ENCODE peak calls at places on chromosomes 1 and 21, in nine cellular contexts. P, G, L, D, B, X, C, Z and U are unnamed samples.

GRCh38 chr21:17463441-17463840 is 49.4 kb upstream of the CXADR start:
- DNase-seq in Z (no peak), X (no peak), C (no peak), L (no peak), B (no peak), P (no peak), G (no peak), D (peak; percentile 97), U (peak; percentile 13)

GRCh38 chr1:7050751-7051665 is 265.8 kb downstream of the CAMTA1 start:
- DNase-seq in P (no peak), Z (no peak), C (no peak), G (no peak), L (no peak), D (no peak), X (no peak), B (no peak), U (no peak)

GRCh38 chr1:21099034-21099868 is 77.4 kb downstream of the EIF4G3 start:
- DNase-seq in Z (no peak), B (no peak), C (no peak), P (no peak), X (no peak), D (peak; percentile 82), G (no peak), L (no peak), U (no peak)

GRCh38 chr1:80509965-80510522 is 1290.7 kb upstream of the ADGRL2 start:
- DNase-seq in D (no peak), X (no peak), P (no peak), B (no peak), C (no peak), L (no peak), Z (no peak), G (no peak), U (no peak)

GRCh38 chr1:66244429-66244828 is 289.5 kb upstream of the SGIP1 start:
- DNase-seq in Z (no peak), X (no peak), C (no peak), L (no peak), G (no peak), B (no peak), D (no peak), P (no peak), U (no peak)

GRCh38 chr1:29328897-29329775 is 92.8 kb downstream of the PTPRU start:
- DNase-seq in D (no peak), C (no peak), G (peak; percentile 35), Z (no peak), B (no peak), P (no peak), L (no peak), X (no peak), U (no peak)

GRCh38 chr1:171139890-171140289 is 45.2 kb upstream of the FMO2 start:
- DNase-seq in X (no peak), G (no peak), L (no peak), D (no peak), Z (no peak), C (no peak), P (no peak), B (no peak), U (no peak)

GRCh38 chr1:87810166-87810565 is 481.5 kb downstream of the LMO4 start:
- DNase-seq in G (no peak), D (peak; percentile 28), B (no peak), X (no peak), C (no peak), Z (no peak), L (no peak), P (no peak), U (no peak)

GRCh38 chr1:220529530-220529920 is 1.6 kb downstream of the MARK1 start:
- DNase-seq in D (no peak), Z (no peak), X (no peak), L (no peak), G (no peak), P (no peak), C (no peak), B (no peak), U (no peak)

GRCh38 chr21:26148834-26149354 is 21.7 kb downstream of the APP start:
- DNase-seq in G (no peak), C (no peak), X (no peak), Z (no peak), B (no peak), L (no peak), D (peak; percentile 69), P (no peak), U (no peak)

GRCh38 chr1:195768377-195768776 is 839.9 kb downstream of the KCNT2 start:
- DNase-seq in C (no peak), L (no peak), G (no peak), P (no peak), B (no peak), X (no peak), D (no peak), Z (no peak), U (no peak)

GRCh38 chr1:94522304-94522703 is 19.3 kb downstream of the F3 start:
- DNase-seq in X (peak; percentile 18), C (no peak), L (no peak), G (no peak), Z (no peak), D (peak; percentile 72), B (no peak), P (peak; percentile 35), U (peak; percentile 58)

GRCh38 chr1:17601643-17602382 is 62.3 kb downstream of the ARHGEF10L start:
- DNase-seq in L (no peak), B (no peak), Z (no peak), X (no peak), G (no peak), C (no peak), D (no peak), P (no peak), U (no peak)

GRCh38 chr1:90579212-90579802 is 137.8 kb downstream of the BARHL2 start:
- DNase-seq in B (no peak), Z (no peak), P (no peak), L (no peak), X (no peak), D (peak; percentile 40), G (no peak), C (no peak), U (no peak)

GRCh38 chr21:42366292-42367010 is at the start of gene TFF1:
- DNase-seq in G (no peak), P (no peak), L (no peak), B (peak; percentile 79), D (peak; percentile 10), C (no peak), X (no peak), Z (no peak), U (peak; percentile 64)
- H3K4me3 ChIP-seq in G (no peak within 1 kb of the TSS), P (no peak within 1 kb of the TSS), L (no peak within 1 kb of the TSS), B (peak within 1 kb of the TSS; percentile 31), D (no peak within 1 kb of the TSS), C (no peak within 1 kb of the TSS), X (no peak within 1 kb of the TSS), Z (no peak within 1 kb of the TSS), U (no peak within 1 kb of the TSS)

GRCh38 chr1:45573231-45573804 is 10.5 kb upstream of the NASP start:
- DNase-seq in P (no peak), C (peak; percentile 3), D (no peak), Z (no peak), B (no peak), X (no peak), L (no peak), G (no peak), U (no peak)

GRCh38 chr1:45568421-45568820 is 15.4 kb upstream of the NASP start:
- DNase-seq in G (no peak), X (no peak), B (no peak), D (no peak), C (no peak), L (no peak), Z (no peak), P (no peak), U (no peak)

GRCh38 chr1:45569571-45569961 is 14.3 kb upstream of the NASP start:
- DNase-seq in D (no peak), L (no peak), Z (no peak), P (no peak), X (no peak), G (no peak), C (no peak), B (no peak), U (no peak)

GRCh38 chr1:45567911-45568310 is 15.9 kb upstream of the NASP start:
- DNase-seq in C (no peak), B (no peak), G (no peak), Z (no peak), L (no peak), X (no peak), D (no peak), P (no peak), U (no peak)

GRCh38 chr1:45569962-45570581 is 13.8 kb upstream of the NASP start:
- DNase-seq in Z (peak; percentile 78), P (peak; percentile 72), D (peak; percentile 78), C (peak; percentile 70), X (peak; percentile 79), B (peak; percentile 79), L (peak; percentile 61), G (peak; percentile 82), U (no peak)
- H3K36me3 ChIP-seq in Z (peaks cover 5% of the 10 kb centered on the region), P (no peaks in the 10 kb centered on the region), D (peaks cover 31% of the 10 kb centered on the region), C (peaks cover 52% of the 10 kb centered on the region), X (no peaks in the 10 kb centered on the region), B (peaks cover 48% of the 10 kb centered on the region), L (peaks cover 51% of the 10 kb centered on the region), G (peaks cover 59% of the 10 kb centered on the region), U (peaks cover 4% of the 10 kb centered on the region)

DNA sequence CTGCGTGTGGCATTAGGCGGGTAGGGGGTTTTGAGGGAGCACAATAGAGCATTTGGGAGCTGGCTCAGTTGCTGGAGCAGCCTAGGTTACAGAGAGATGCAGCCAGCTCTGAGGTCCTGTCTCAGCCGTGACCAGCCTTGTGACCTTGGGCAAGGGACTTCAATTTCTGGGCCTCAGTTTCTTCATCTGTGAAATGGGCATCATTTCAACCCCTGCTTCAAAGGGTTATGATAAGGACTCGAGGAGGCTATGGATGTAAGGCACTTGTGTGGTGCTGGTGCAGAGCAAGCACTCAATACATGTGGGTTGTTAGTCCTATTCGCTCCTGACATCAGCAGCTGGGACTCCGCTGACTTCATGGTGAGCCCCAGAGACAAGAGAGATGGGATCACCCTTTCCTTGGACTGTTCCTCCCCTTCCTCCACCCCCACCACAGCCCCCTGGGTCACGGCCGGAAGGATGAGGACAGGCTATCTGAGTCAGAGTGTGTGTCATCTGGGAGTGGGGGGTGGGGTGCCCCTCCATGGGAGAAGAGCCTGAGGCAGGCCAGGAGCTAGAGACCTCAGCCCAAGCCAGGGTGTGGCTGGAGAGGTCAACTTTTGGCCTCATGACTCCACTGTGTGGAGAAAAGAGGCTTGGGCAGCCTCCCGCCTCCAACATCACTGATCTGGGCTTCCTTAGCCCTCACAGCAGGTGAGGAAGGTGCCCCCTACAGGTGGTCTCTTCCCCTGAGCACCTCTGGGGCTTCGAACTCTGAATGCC is 71.4 kb upstream of the ZBTB40 start:
- DNase-seq in P (no peak), D (no peak), C (no peak), Z (peak; percentile 65), B (no peak), G (no peak), X (no peak), L (no peak), U (no peak)
- TF ChIP-seq CTCF in P (no peak), D (no peak), C (no peak), Z (no peak), B (no peak), G (no peak), X (no peak), L (no peak), U (no peak)

DNA sequence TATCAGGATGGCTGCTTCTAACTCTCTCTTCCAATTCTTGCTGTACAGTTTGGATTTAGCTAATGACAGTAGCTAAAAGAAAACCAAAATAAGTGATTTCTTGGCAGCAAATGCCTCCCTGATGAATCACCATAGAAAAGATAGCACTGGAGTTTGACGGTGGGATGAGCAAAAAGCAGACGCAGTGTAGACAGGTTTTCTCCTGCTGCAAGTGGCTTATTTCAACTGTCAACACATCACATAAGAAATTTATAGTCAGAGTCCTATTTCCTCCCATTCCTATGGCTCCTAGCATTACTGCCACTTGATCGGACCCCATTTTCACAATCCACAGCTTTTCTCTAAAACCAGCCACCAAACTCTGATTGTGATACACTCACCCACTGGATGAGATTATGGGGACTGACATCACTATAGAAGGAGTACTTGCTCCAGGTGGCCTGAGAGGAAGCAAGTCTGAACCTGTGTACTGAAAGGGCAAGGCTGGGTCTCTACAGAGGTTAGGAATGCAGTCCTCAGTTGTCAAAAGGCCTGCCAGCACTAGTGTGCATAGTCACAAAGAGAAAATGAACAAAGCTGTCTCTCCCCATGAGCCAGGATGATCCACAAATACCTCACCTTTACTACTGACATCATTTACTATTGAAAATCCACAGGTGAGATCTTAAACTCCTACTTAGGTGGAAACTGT is 359.8 kb downstream of the LTN1 start:
- DNase-seq in P (no peak), D (peak; percentile 83), L (no peak), G (no peak), Z (no peak), X (no peak), C (no peak), B (no peak), U (no peak)
- H3K4me3 ChIP-seq in P (no peak overlapping the region), D (no peak overlapping the region), L (no peak overlapping the region), G (no peak overlapping the region), Z (no peak overlapping the region), X (no peak overlapping the region), C (no peak overlapping the region), B (no peak overlapping the region), U (no peak overlapping the region)